ENCODE peak calls at places on chromosomes 4 and X, in five cellular contexts. V, K, F, A and H are unnamed samples.

GRCh38 chr4:38322709-38323108 is 341.3 kb upstream of the KLF3 start:
- DNase-seq in V (no peak), A (no peak), F (no peak), K (no peak), H (peak)

GRCh38 chrX:1582686-1583437 is 8.5 kb upstream of the AKAP17A start:
- DNase-seq in V (no peak), F (no peak), K (peak), A (no peak), H (no peak)

GRCh38 chrX:41482153-41482850 is 35.2 kb downstream of the NYX start:
- DNase-seq in F (no peak), K (no peak), A (no peak), V (no peak), H (no peak)

GRCh38 chr4:185219551-185220344 is 10.3 kb downstream of the SNX25 start:
- DNase-seq in A (peak), V (no peak), K (no peak), F (peak), H (no peak)

GRCh38 chrX:31038585-31039326 is 33.1 kb downstream of the FTHL17 start:
- DNase-seq in F (peak), A (peak), V (no peak), K (peak), H (peak)

GRCh38 chrX:154458954-154459829 is 1.1 kb downstream of the PLXNA3 start:
- DNase-seq in K (peak), V (no peak), A (peak), F (peak), H (peak)

GRCh38 chr4:54930226-54930625 is 195.2 kb downstream of the KDR start:
- DNase-seq in F (no peak), V (no peak), A (no peak), K (no peak), H (no peak)

GRCh38 chr4:128388352-128388630 is 100.7 kb upstream of the PGRMC2 start:
- DNase-seq in F (no peak), A (no peak), V (no peak), K (no peak), H (no peak)

GRCh38 chr4:7073526-7074390 is 5.9 kb upstream of the GRPEL1 start:
- DNase-seq in A (peak), V (peak), K (no peak), F (no peak), H (peak)

DNA sequence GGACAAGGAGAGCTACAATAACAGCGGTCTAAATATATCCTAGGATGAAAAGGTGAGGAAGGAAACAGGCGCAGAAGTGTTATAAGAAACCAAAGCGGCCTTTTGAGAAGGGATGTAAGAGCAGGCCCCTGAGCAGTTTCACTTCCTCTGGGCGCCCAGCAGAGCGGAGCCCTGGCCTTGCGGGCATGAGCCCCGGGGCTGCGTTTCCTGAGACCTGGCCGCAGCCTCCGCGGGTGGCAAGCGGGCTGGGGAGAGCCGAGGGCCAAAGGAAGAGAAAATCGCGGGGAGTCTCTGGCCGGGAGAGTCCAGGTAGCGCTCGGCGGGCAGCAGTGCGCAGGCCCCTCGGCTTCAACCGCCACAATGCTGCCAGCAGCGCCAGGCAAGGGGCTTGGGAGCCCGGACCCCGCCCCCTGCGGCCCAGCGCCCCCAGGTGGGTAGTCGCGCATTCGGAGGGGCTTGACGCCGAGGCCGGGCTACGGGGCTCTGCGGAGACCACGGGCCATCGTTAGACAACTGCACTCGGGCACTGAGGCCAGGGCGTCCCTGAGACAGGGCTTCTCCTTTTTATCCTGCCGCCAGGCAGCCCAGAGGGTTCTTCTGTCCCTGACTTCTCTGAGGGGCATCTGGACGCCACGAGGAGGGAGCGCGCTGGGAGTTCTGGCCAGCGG is at the start of gene BANK1:
- DNase-seq in F (peak), K (peak), V (peak), A (peak), H (peak)
- TF ChIP-seq POLR2A in F (no peak), K (no peak), V (peak), A (no peak), H (peak)

DNA sequence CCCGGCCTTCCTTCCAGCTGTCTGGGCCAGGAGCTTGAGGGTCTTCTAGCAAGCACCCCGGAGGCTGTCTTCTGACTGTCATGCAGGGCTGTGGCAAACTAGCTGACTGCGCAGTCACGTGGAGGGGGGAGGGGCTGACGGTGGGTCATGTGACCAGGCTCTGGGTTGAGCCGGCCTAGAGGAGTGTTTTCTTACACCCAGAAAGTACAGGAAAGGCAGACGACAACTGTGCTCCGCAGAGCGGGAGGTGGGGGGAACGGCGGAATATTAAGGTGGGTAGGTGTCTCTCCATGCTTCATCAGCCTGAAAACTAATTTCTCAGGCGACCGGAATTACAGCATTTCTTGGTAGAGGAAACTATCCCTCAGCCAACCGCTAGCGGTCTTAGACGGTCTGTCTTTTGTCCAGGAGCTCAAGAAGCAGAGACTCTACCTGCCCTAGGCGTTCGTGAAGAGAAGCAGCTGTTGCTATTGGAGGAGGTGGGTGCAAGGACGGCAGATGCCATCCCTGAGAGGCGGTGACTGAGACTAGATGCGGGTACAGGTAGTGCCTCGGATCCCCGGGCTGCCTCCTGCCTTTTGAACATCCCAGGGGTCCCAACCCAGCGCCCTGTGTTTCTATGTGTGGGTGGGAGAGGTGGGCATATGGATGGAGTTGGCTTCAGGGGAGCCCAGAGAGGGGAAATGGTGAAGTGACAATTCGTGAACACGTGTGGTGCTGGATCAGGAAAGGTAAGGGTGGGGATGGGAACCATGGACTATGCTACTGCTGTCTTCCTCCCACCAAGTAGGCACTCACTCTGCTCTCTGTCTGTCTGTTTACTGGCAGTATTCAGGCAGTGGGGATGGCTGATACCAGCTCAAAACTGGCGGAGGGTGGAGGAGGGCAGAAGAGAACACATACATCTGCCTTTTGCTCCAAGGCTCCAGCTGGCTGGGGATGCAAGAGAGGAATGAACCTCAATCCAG is 8.8 kb downstream of the GPRASP1 start:
- DNase-seq in K (peak), V (peak), A (peak), F (peak), H (peak)
- TF ChIP-seq POLR2A in K (no peak), V (peak), A (no peak), F (peak), H (peak)

GRCh38 chrX:52261463-52262194 is 76.9 kb downstream of the MAGED4 start:
- DNase-seq in F (peak), K (peak), V (peak), A (peak), H (peak)
- TF ChIP-seq POLR2A in F (peak), K (no peak), V (no peak), A (no peak), H (peak)

GRCh38 chr4:25155957-25156356 is 4.3 kb downstream of the SEPSECS start:
- DNase-seq in A (no peak), F (no peak), V (no peak), K (no peak), H (no peak)
- TF ChIP-seq POLR2A in A (no peak), F (no peak), V (no peak), K (no peak), H (no peak)

DNA sequence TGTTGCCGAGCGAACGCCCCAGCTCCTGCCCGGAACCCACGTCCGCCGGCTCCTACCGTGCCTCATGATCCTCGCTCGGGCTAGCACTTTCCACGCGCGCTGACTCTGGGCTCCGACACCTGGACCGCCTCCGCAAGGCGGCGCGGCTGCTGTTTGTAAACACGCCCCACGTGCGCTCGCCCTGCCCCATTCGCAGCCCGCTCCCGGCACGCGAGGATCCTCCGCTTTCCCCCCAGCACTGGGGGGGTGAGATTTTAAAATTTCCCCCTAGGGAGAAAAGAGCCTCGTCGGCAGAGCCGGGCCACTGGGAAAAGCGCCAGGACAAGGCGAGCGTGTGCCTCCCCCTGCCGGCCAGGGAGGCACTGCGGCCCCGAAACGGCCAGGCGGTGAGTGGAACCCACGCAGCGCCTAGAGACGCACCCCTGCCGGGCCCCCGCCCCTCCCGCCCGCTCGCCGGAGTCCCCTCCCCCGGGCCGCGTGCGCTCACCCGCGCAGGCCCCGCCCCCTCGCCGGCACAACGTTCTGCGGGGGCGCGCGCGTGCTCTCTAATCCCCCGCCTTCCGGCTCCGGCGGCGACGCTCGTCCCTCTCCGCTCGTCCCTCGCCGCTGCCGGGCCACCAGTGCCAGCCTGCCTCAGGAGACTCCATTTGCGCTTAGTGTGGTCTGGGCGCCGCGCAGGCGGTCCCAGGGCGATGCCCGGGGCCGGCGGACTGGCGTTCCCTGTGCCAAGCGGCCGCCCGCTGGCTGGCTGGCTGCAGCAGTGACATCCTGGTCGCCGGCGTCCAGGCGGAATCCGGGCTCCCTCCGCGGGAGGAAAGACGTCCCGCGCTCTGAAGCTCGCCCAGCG is at the start of gene TIGD2:
- DNase-seq in V (peak), F (peak), K (peak), A (peak), H (peak)
- TF ChIP-seq POLR2A in V (peak), F (peak), K (no peak), A (no peak), H (peak)